ENCODE peak calls at places on chromosome X, in six cellular contexts. F is fibroblast of mammary gland, I is G401, U is NCI-H1092 treated with DMSO at 0.1 percent for 48 hours, M is heart left ventricle, S is PC-3. K is an unnamed sample.

GRCh38 chrX:72268601-72269365 is 8.3 kb downstream of the RPS4X start:
- DNase-seq in M (no peak), I (no peak), F (peak), U (no peak), S (no peak), K (no peak)

GRCh38 chrX:14702145-14702544 is 170.7 kb downstream of the FANCB start:
- DNase-seq in I (no peak), U (no peak), F (no peak), S (no peak), M (no peak), K (no peak)

GRCh38 chrX:43717161-43717560 is 61.1 kb downstream of the MAOA start:
- DNase-seq in I (no peak), F (no peak), M (no peak), U (no peak), S (peak), K (no peak)

GRCh38 chrX:103356023-103356798 is at the start of gene TCEAL9:
- DNase-seq in S (peak), M (peak), F (peak), I (peak), U (peak), K (no peak)

GRCh38 chrX:104854188-104854587 is 288.2 kb downstream of the IL1RAPL2 start:
- DNase-seq in M (no peak), U (no peak), S (peak), F (peak), I (no peak), K (no peak)

GRCh38 chrX:108270739-108271396 is 167.4 kb downstream of the COL4A6 start:
- DNase-seq in I (no peak), M (no peak), S (no peak), U (peak), F (peak), K (no peak)

GRCh38 chrX:106726485-106727437 is at the start of gene RNF128:
- DNase-seq in F (peak), S (peak), M (no peak), I (peak), U (peak), K (no peak)

GRCh38 chrX:44817029-44817428 is 26.8 kb upstream of the DUSP21 start:
- DNase-seq in U (no peak), S (no peak), M (no peak), F (no peak), I (no peak), K (no peak)

GRCh38 chrX:10979956-10980355 is 131.2 kb upstream of the HCCS start:
- DNase-seq in M (no peak), U (no peak), F (no peak), I (no peak), S (no peak), K (no peak)

GRCh38 chrX:105738162-105738561 is 84.2 kb upstream of the NRK start:
- DNase-seq in S (no peak), M (no peak), U (no peak), I (no peak), F (no peak), K (no peak)

GRCh38 chrX:69357293-69357692 is 146.8 kb upstream of the NALF2 start:
- DNase-seq in S (no peak), M (no peak), U (no peak), I (no peak), F (no peak), K (no peak)

GRCh38 chrX:14529288-14529989 is at the start of gene GLRA2:
- DNase-seq in S (peak), M (no peak), F (peak), I (peak), U (peak), K (peak)

GRCh38 chrX:40721489-40722106 is 13.7 kb downstream of the MED14 start:
- DNase-seq in U (no peak), I (no peak), M (no peak), S (no peak), F (no peak), K (no peak)

GRCh38 chrX:16144420-16144819 is 21.1 kb downstream of the GRPR start:
- DNase-seq in S (no peak), I (no peak), U (no peak), F (peak), M (no peak), K (no peak)

GRCh38 chrX:129760155-129760554 is 19.6 kb upstream of the SASH3 start:
- DNase-seq in I (no peak), M (no peak), F (no peak), U (no peak), S (no peak), K (no peak)

GRCh38 chrX:37825225-37825842 is 22.0 kb downstream of the DYNLT3 start:
- DNase-seq in I (peak), M (no peak), S (peak), F (peak), U (peak), K (peak)

GRCh38 chrX:17405225-17405969 is 30.4 kb downstream of the NHS start:
- DNase-seq in S (peak), I (no peak), F (peak), M (no peak), U (no peak), K (no peak)

GRCh38 chrX:155888139-155888538 is 7.0 kb downstream of the VAMP7 start:
- DNase-seq in M (no peak), F (peak), S (peak), I (no peak), U (no peak), K (no peak)

K was measured in naive thymus-derived CD4-positive, alpha-beta T cell.